ENCODE peak calls at places on chromosomes 4 and X, in eight cellular contexts. H, V, Q, N, Y, S, F and O are unnamed samples.

GRCh38 chr4:180923476-180923875 is 1319.7 kb upstream of the TENM3 start:
- DNase-seq in H (no peak), V (no peak), Q (no peak), N (no peak), Y (no peak), S (no peak), F (no peak), O (no peak)

GRCh38 chrX:29671426-29671825 is 543.9 kb upstream of the MAGEB2 start:
- DNase-seq in H (no peak), V (no peak), Q (no peak), N (no peak), Y (no peak), S (no peak), F (no peak), O (no peak)

GRCh38 chr4:32985256-32985655 is 2265.1 kb downstream of the PCDH7 start:
- DNase-seq in H (no peak), V (no peak), Q (no peak), N (no peak), Y (no peak), S (no peak), F (no peak), O (no peak)

GRCh38 chr4:113741971-113742370 is 19.6 kb downstream of the CAMK2D start:
- DNase-seq in H (no peak), V (no peak), Q (peak; percentile 84), N (no peak), Y (no peak), S (no peak), F (no peak), O (no peak)

GRCh38 chr4:81470456-81471327 is 1.0 kb downstream of the RASGEF1B start:
- DNase-seq in H (peak; percentile 59), V (peak; percentile 48), Q (peak; percentile 56), N (peak; percentile 67), Y (no peak), S (no peak), F (peak; percentile 82), O (no peak)

GRCh38 chr4:57048590-57049304 is 61.4 kb downstream of the IGFBP7 start:
- DNase-seq in H (no peak), V (no peak), Q (no peak), N (no peak), Y (no peak), S (no peak), F (no peak), O (no peak)

GRCh38 chr4:89915151-89915550 is 20.5 kb downstream of the MMRN1 start:
- DNase-seq in H (no peak), V (no peak), Q (no peak), N (no peak), Y (no peak), S (no peak), F (no peak), O (no peak)

GRCh38 chr4:142600952-142601351 is 245.1 kb downstream of the INPP4B start:
- DNase-seq in H (no peak), V (no peak), Q (no peak), N (no peak), Y (no peak), S (no peak), F (no peak), O (no peak)

DNA sequence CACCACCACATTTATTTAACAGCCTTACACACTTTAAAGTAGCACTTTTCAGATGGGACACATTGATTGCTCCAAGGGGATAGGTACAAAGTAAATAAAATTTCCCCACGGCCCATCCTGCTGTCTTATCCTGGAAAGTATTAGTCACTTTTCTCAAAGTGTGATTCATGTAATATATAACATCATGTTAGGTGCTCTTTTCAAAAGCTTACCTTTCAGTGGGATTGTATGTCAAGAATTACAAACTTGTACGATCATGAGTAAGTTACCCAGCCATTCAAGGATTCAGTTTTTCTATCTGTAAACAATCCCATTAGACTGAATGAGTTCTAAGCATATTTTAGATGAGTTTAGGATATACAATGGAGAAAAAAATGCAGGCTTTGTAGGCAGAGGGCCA is 876.6 kb upstream of the GRID2 start:
- DNase-seq in H (no peak), V (no peak), Q (no peak), N (no peak), Y (no peak), S (no peak), F (no peak), O (no peak)
- H3K9me3 ChIP-seq in H (no peaks in the 10 kb centered on the region), V (no peaks in the 10 kb centered on the region), Q (no peaks in the 10 kb centered on the region), N (no peaks in the 10 kb centered on the region), Y (no peaks in the 10 kb centered on the region), S (no peaks in the 10 kb centered on the region), F (no peaks in the 10 kb centered on the region), O (no peaks in the 10 kb centered on the region)

GRCh38 chr4:79851625-79852304 is 221.3 kb downstream of the ANTXR2 start:
- DNase-seq in H (no peak), V (no peak), Q (no peak), N (no peak), Y (no peak), S (no peak), F (no peak), O (no peak)

GRCh38 chr4:79855081-79855480 is 217.9 kb downstream of the ANTXR2 start:
- DNase-seq in H (no peak), V (no peak), Q (no peak), N (no peak), Y (no peak), S (no peak), F (no peak), O (no peak)

GRCh38 chr4:79856196-79856595 is 216.8 kb downstream of the ANTXR2 start:
- DNase-seq in H (no peak), V (no peak), Q (no peak), N (no peak), Y (no peak), S (no peak), F (no peak), O (no peak)

GRCh38 chr4:79848329-79848728 is 224.7 kb downstream of the ANTXR2 start:
- DNase-seq in H (no peak), V (no peak), Q (no peak), N (no peak), Y (no peak), S (no peak), F (no peak), O (no peak)

DNA sequence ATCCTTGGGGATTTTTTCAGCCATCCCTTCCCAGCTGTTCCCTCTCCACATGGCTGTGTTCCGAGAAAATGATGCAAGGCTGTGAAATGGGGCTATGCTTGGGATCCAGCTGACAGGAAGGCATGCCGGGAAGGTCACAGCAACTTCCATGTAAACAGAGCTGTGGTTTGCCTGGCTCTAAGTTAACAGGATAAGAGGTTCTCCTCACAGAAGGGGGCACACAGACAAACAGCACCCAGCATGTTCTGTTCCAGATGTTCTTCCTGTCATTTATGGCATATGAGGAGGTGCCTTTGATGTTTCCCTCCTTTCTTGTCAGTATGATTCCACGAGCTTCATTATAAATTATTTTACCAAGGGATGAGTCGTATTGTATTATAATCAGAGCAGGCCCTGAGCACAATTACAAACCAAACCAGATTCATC is 220.7 kb downstream of the ANTXR2 start:
- DNase-seq in H (no peak), V (no peak), Q (peak; percentile 1), N (peak; percentile 47), Y (no peak), S (no peak), F (no peak), O (no peak)
- H3K27ac ChIP-seq in H (no peak overlapping the region), V (no peak overlapping the region), Q (peak overlapping the region; percentile 62), N (no peak overlapping the region), Y (no peak overlapping the region), S (no peak overlapping the region), F (no peak overlapping the region), O (no peak overlapping the region)

GRCh38 chr4:76626686-76627465 is 191.8 kb downstream of the SHROOM3 start:
- DNase-seq in H (no peak), V (no peak), Q (no peak), N (no peak), Y (no peak), S (no peak), F (no peak), O (no peak)
- H3K4me3 ChIP-seq in H (no peak overlapping the region), V (no peak overlapping the region), Q (no peak overlapping the region), N (no peak overlapping the region), Y (no peak overlapping the region), S (no peak overlapping the region), F (no peak overlapping the region), O (no peak overlapping the region)

GRCh38 chr4:25238052-25238451 is 4.2 kb downstream of the PI4K2B start:
- DNase-seq in H (no peak), V (no peak), Q (no peak), N (no peak), Y (no peak), S (no peak), F (no peak), O (no peak)
- H3K9me3 ChIP-seq in H (no peaks in the 10 kb centered on the region), V (no peaks in the 10 kb centered on the region), Q (no peaks in the 10 kb centered on the region), N (peaks cover 2% of the 10 kb centered on the region), Y (no peaks in the 10 kb centered on the region), S (no peaks in the 10 kb centered on the region), F (peaks cover 4% of the 10 kb centered on the region), O (no peaks in the 10 kb centered on the region)

DNA sequence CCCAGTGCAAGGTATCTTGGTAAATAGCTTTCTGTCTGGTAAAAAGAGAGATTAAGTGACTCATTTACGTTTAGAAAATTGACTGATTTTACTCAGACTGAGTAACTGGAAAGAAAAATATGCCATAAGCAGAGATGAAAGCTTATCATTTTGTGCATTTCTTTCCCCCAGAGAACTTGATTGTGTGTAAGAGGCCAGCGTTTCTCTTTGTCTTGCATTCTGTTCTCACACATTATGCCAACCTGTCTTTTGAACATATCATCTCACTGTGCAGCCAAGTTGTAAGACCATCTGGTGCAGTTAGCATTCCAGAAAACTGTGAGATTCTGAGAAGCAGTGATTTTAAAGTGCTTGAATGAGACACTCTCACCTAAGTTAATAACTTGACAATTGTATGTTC is 651.3 kb downstream of the TECRL start:
- DNase-seq in H (no peak), V (no peak), Q (no peak), N (no peak), Y (no peak), S (no peak), F (no peak), O (no peak)
- H3K27ac ChIP-seq in H (no peak overlapping the region), V (no peak overlapping the region), Q (no peak overlapping the region), N (no peak overlapping the region), Y (no peak overlapping the region), S (no peak overlapping the region), F (no peak overlapping the region), O (no peak overlapping the region)

GRCh38 chrX:17414057-17414658 is 39.2 kb downstream of the NHS start:
- DNase-seq in H (no peak), V (no peak), Q (no peak), N (no peak), Y (no peak), S (no peak), F (no peak), O (no peak)

GRCh38 chrX:17415242-17415815 is 40.3 kb downstream of the NHS start:
- DNase-seq in H (no peak), V (no peak), Q (no peak), N (no peak), Y (no peak), S (no peak), F (no peak), O (no peak)

GRCh38 chrX:17413228-17413627 is 38.2 kb downstream of the NHS start:
- DNase-seq in H (no peak), V (no peak), Q (no peak), N (no peak), Y (no peak), S (no peak), F (no peak), O (no peak)

GRCh38 chrX:17412692-17413091 is 37.7 kb downstream of the NHS start:
- DNase-seq in H (no peak), V (no peak), Q (no peak), N (no peak), Y (no peak), S (no peak), F (no peak), O (no peak)

GRCh38 chrX:17414839-17415238 is 39.8 kb downstream of the NHS start:
- DNase-seq in H (peak; percentile 19), V (no peak), Q (peak; percentile 32), N (no peak), Y (no peak), S (no peak), F (peak; percentile 59), O (no peak)
- H3K4me3 ChIP-seq in H (no peak overlapping the region), V (no peak overlapping the region), Q (no peak overlapping the region), N (no peak overlapping the region), Y (no peak overlapping the region), S (no peak overlapping the region), F (no peak overlapping the region), O (no peak overlapping the region)

GRCh38 chrX:70446380-70447350 is 2.0 kb downstream of the DLG3 start:
- DNase-seq in H (no peak), V (no peak), Q (no peak), N (no peak), Y (no peak), S (no peak), F (no peak), O (no peak)
- H3K9me3 ChIP-seq in H (no peaks in the 10 kb centered on the region), V (no peaks in the 10 kb centered on the region), Q (no peaks in the 10 kb centered on the region), N (no peaks in the 10 kb centered on the region), Y (no peaks in the 10 kb centered on the region), S (no peaks in the 10 kb centered on the region), F (no peaks in the 10 kb centered on the region), O (no peaks in the 10 kb centered on the region)